ENCODE peak calls at places on chromosome 16, in ten cellular contexts. P is neural progenitor cell, Z is adrenal gland, B is ascending aorta, E is MCF 10A, I is pancreas, F is endothelial cell, V is B cell, K is mesothelial cell of epicardium, Q is fibroblast of lung. U is an unnamed sample.

GRCh38 chr16:89685916-89686315 is 573 bp upstream of the CDK10 start:
- DNase-seq in K (no peak), E (no peak), Q (no peak), I (no peak), P (no peak), V (no peak), F (no peak), B (no peak), Z (no peak), U (no peak)

GRCh38 chr16:75789237-75789636 is 62.9 kb upstream of the CPHXL start:
- DNase-seq in Q (peak), B (no peak), Z (no peak), I (no peak), E (peak), P (peak), K (no peak), V (peak), F (peak), U (peak)

GRCh38 chr16:5979905-5980550 is 882.4 kb upstream of the EEF2KMT start:
- DNase-seq in Z (no peak), E (no peak), K (no peak), P (no peak), Q (no peak), B (no peak), I (no peak), V (no peak), F (no peak), U (no peak)

GRCh38 chr16:24539850-24540484 is 601 bp downstream of the RBBP6 start:
- DNase-seq in K (peak), V (no peak), B (no peak), I (peak), E (peak), Z (peak), F (peak), P (peak), Q (peak), U (no peak)

GRCh38 chr16:200388-200787 is 20.1 kb downstream of the HBQ1 start:
- DNase-seq in E (peak), P (no peak), K (no peak), F (no peak), V (no peak), Z (no peak), Q (peak), I (no peak), B (no peak), U (no peak)

GRCh38 chr16:12262454-12263180 is 286.1 kb downstream of the SNX29 start:
- DNase-seq in Q (no peak), I (no peak), F (no peak), K (no peak), Z (no peak), P (no peak), E (no peak), V (no peak), B (no peak), U (no peak)

GRCh38 chr16:62077998-62078397 is 41.8 kb upstream of the CDH8 start:
- DNase-seq in P (peak), Q (no peak), B (no peak), V (no peak), Z (no peak), F (peak), E (peak), I (no peak), K (no peak), U (no peak)

GRCh38 chr16:53840472-53840871 is 136.5 kb downstream of the FTO start:
- DNase-seq in F (no peak), K (no peak), P (no peak), B (no peak), E (no peak), I (no peak), Q (no peak), Z (no peak), V (peak), U (peak)

GRCh38 chr16:12059216-12059769 is 82.8 kb downstream of the SNX29 start:
- DNase-seq in K (no peak), P (no peak), E (no peak), I (no peak), Z (no peak), F (no peak), B (no peak), Q (no peak), V (peak), U (no peak)

GRCh38 chr16:73254983-73255382 is 207.1 kb upstream of the ZFHX3 start:
- DNase-seq in B (no peak), F (no peak), P (no peak), Z (no peak), E (no peak), Q (no peak), V (no peak), K (no peak), I (no peak), U (no peak)

GRCh38 chr16:81489547-81490267 is 45.1 kb downstream of the CMIP start:
- DNase-seq in B (no peak), Z (no peak), Q (no peak), I (no peak), E (no peak), V (peak), F (no peak), P (no peak), K (no peak), U (no peak)

GRCh38 chr16:59633996-59634579 is 900.0 kb upstream of the GOT2 start:
- DNase-seq in Q (peak), I (no peak), K (no peak), Z (no peak), P (no peak), F (no peak), V (no peak), E (peak), B (no peak), U (no peak)

GRCh38 chr16:53666816-53667415 is 36.7 kb downstream of the RPGRIP1L start:
- DNase-seq in B (no peak), Z (no peak), E (no peak), Q (peak), K (no peak), F (no peak), P (no peak), V (no peak), I (no peak), U (no peak)

GRCh38 chr16:3509470-3509928 is 8.7 kb downstream of the CLUAP1 start:
- DNase-seq in P (no peak), F (no peak), B (no peak), I (no peak), V (no peak), Q (no peak), Z (no peak), E (peak), K (no peak), U (no peak)

GRCh38 chr16:70455910-70456309 is 1.5 kb downstream of the FCSK start:
- DNase-seq in V (no peak), K (no peak), F (no peak), Q (no peak), I (no peak), P (no peak), E (no peak), B (no peak), Z (no peak), U (no peak)

GRCh38 chr16:3570420-3571062 is 6.7 kb downstream of the NLRC3 start:
- DNase-seq in F (no peak), K (no peak), V (no peak), P (no peak), Z (no peak), E (no peak), B (no peak), Q (no peak), I (no peak), U (no peak)

GRCh38 chr16:732936-733335 is 6.0 kb downstream of the HAGHL start:
- DNase-seq in K (no peak), Z (no peak), E (no peak), P (no peak), Q (peak), B (no peak), I (no peak), F (no peak), V (no peak), U (no peak)

GRCh38 chr16:74774223-74775139 is at the start of gene FA2H:
- DNase-seq in P (peak), I (peak), E (peak), B (no peak), Z (peak), F (peak), V (peak), K (peak), Q (peak), U (peak)

GRCh38 chr16:11768850-11769249 is 26.2 kb upstream of the TXNDC11 start:
- DNase-seq in P (no peak), K (no peak), E (no peak), F (no peak), I (no peak), V (peak), Z (no peak), Q (no peak), B (no peak), U (peak)

GRCh38 chr16:59260892-59261291 is 526.8 kb upstream of the GOT2 start:
- DNase-seq in Q (no peak), V (no peak), K (no peak), Z (no peak), P (no peak), E (no peak), I (no peak), F (no peak), B (no peak), U (no peak)

GRCh38 chr16:17303101-17303500 is 167.7 kb downstream of the XYLT1 start:
- DNase-seq in E (no peak), I (no peak), Z (no peak), B (no peak), K (no peak), Q (no peak), P (no peak), F (no peak), V (peak), U (no peak)

GRCh38 chr16:69938981-69939820 is 11.9 kb upstream of the CLEC18A start:
- DNase-seq in P (no peak), B (no peak), Q (no peak), E (no peak), V (no peak), Z (peak), F (no peak), I (no peak), K (no peak), U (no peak)

GRCh38 chr16:3013491-3013951 is 798 bp downstream of the CLDN9 start:
- DNase-seq in E (no peak), I (no peak), K (no peak), Q (no peak), Z (no peak), V (no peak), B (no peak), F (no peak), P (no peak), U (no peak)

GRCh38 chr16:31188450-31189411 is 8.8 kb downstream of the FUS start:
- DNase-seq in V (no peak), F (no peak), E (no peak), K (no peak), I (no peak), Q (no peak), Z (no peak), P (no peak), B (no peak), U (no peak)

GRCh38 chr16:1144476-1145382 is 8.2 kb upstream of the CACNA1H start:
- DNase-seq in Q (no peak), P (peak), Z (no peak), K (no peak), F (no peak), V (no peak), I (no peak), B (no peak), E (no peak), U (no peak)

GRCh38 chr16:89119661-89120141 is 26.0 kb downstream of the ACSF3 start:
- DNase-seq in Z (no peak), V (no peak), E (no peak), P (no peak), I (peak), B (no peak), K (no peak), F (no peak), Q (no peak), U (no peak)

GRCh38 chr16:54015147-54015546 is 271.4 kb downstream of the IRX3 start:
- DNase-seq in E (peak), K (no peak), I (no peak), V (no peak), B (no peak), Z (no peak), F (no peak), Q (no peak), P (no peak), U (no peak)

GRCh38 chr16:14132696-14133048 is 61.6 kb downstream of the MRTFB start:
- DNase-seq in I (no peak), B (no peak), K (no peak), F (no peak), Q (peak), P (no peak), E (no peak), V (no peak), Z (no peak), U (peak)

GRCh38 chr16:13863075-13863765 is 56.7 kb upstream of the ERCC4 start:
- DNase-seq in F (no peak), V (no peak), Q (no peak), E (no peak), P (no peak), B (no peak), K (no peak), I (no peak), Z (no peak), U (no peak)

GRCh38 chr16:50400312-50400966 is 31.7 kb upstream of the BRD7 start:
- DNase-seq in Q (no peak), I (peak), Z (no peak), K (no peak), E (no peak), F (no peak), B (no peak), V (no peak), P (no peak), U (no peak)

GRCh38 chr16:24125199-24125598 is 130.9 kb upstream of the CACNG3 start:
- DNase-seq in P (peak), Q (no peak), B (no peak), I (no peak), K (no peak), F (peak), E (no peak), Z (no peak), V (no peak), U (no peak)

GRCh38 chr16:56956756-56957155 is 5.0 kb upstream of the CETP start:
- DNase-seq in F (no peak), I (no peak), K (no peak), V (no peak), Z (no peak), Q (no peak), P (no peak), B (no peak), E (no peak), U (no peak)
- TF ChIP-seq CTCF in F (no peak), I (no peak), K (no peak), V (no peak), Z (no peak), Q (peak), P (peak), B (no peak), E (no peak), U (no peak)

DNA sequence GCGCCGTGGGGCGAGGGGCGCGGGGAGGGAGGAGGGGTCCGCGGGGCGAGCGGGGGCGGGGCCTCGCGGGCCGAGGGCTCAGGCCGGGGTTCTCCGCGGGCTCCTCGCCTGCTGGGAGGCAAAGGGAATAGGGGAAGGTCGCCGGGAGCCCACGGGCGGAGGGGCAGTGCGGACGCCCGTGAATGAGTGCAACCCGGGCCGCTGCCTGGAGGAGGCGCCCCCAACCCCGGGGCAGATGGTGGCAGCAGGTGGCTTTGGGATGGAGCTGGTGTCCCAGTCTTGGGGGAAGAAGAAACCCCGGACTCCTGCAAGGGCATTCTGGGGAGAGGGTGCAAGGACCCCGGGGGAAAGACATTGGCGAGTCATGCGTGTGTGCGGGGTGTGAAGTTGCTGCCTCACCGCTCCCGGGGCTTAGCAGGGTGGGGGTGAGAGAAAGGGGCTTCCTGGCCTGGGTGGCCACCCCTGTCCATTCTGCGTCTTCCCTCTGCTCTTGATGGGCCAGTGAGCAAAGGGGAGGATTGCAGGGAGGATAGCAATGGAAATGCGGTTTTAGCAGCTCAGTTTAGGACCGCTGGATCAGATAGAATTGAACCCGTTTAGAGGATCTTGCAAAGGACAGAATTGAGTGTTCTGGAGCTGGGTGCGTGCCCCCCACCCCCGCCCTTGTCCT is 508 bp downstream of the KIAA0513 start:
- DNase-seq in I (peak), V (no peak), Z (no peak), F (no peak), P (peak), K (no peak), B (no peak), E (no peak), Q (no peak), U (no peak)
- TF ChIP-seq CTCF in I (no peak), V (peak), Z (no peak), F (no peak), P (peak), K (no peak), B (peak), E (no peak), Q (peak), U (peak)

GRCh38 chr16:51818342-51818944 is 667.4 kb upstream of the SALL1 start:
- DNase-seq in K (no peak), F (peak), I (peak), V (no peak), E (peak), Q (peak), B (no peak), P (peak), Z (peak), U (peak)
- TF ChIP-seq CTCF in K (peak), F (peak), I (peak), V (no peak), E (peak), Q (peak), B (peak), P (peak), Z (peak), U (peak)

GRCh38 chr16:85627835-85628556 is 14.9 kb downstream of the GSE1 start:
- DNase-seq in P (no peak), F (no peak), V (no peak), I (no peak), K (no peak), E (no peak), Q (no peak), Z (no peak), B (no peak), U (no peak)

GRCh38 chr16:85627102-85627834 is 14.1 kb downstream of the GSE1 start:
- DNase-seq in Z (no peak), E (no peak), V (no peak), B (no peak), Q (no peak), P (no peak), F (no peak), I (no peak), K (no peak), U (no peak)

GRCh38 chr16:85629853-85630252 is 16.7 kb downstream of the GSE1 start:
- DNase-seq in V (no peak), B (no peak), I (no peak), Z (no peak), P (no peak), Q (no peak), F (no peak), E (no peak), K (no peak), U (no peak)

GRCh38 chr16:85629326-85629725 is 16.2 kb downstream of the GSE1 start:
- DNase-seq in F (no peak), E (no peak), I (no peak), P (no peak), V (no peak), Q (no peak), B (no peak), K (no peak), Z (peak), U (no peak)

DNA sequence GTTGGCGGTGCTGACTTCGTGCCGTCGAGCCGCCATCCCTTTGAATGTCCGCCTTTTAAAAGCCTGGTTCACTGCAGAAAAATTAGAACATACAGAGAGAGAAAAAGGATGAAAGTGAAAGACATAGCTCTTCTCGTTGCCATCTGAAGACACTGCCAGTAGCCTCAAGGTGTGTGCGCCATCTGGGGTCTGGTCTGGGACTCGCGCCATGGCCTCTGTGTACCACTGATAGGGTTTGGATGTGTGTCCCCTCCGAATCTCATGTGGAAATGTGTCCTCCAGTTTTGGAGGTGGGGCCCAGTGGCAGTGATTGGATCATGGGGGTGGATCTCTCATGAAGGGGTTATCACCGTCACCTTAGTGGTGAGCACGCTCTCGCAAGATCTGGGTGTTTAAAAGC is 15.5 kb downstream of the GSE1 start:
- DNase-seq in P (no peak), B (no peak), I (no peak), Q (no peak), E (no peak), K (no peak), Z (no peak), V (no peak), F (no peak), U (no peak)
- TF ChIP-seq CTCF in P (peak), B (no peak), I (no peak), Q (no peak), E (no peak), K (no peak), Z (no peak), V (no peak), F (no peak), U (no peak)

U was measured in GM10248.